ENCODE peak calls at places on chromosomes 1 and 21, in six cellular contexts. R, V, B, E, H and C are unnamed samples.

GRCh38 chr21:36075171-36075570 is 5.3 kb downstream of the CBR1 start:
- DNase-seq in B (no peak), V (no peak), E (no peak), H (peak; percentile 31), R (no peak), C (no peak)

GRCh38 chr1:84479998-84480397 is 932 bp downstream of the RPF1 start:
- DNase-seq in E (no peak), H (peak; percentile 34), V (no peak), R (no peak), B (no peak), C (peak; percentile 9)

GRCh38 chr1:162007485-162007884 is 16.2 kb downstream of the OLFML2B start:
- DNase-seq in E (no peak), R (no peak), H (no peak), B (no peak), V (no peak), C (no peak)

GRCh38 chr1:84061336-84061735 is 62.4 kb upstream of the TTLL7 start:
- DNase-seq in V (no peak), H (no peak), B (no peak), R (no peak), E (no peak), C (no peak)

GRCh38 chr1:91511386-91511785 is 10.7 kb downstream of the CDC7 start:
- DNase-seq in B (no peak), R (peak; percentile 3), V (peak; percentile 51), H (peak; percentile 47), E (no peak), C (no peak)

GRCh38 chr1:173682174-173682573 is 12.5 kb upstream of the ANKRD45 start:
- DNase-seq in H (no peak), E (no peak), R (no peak), V (no peak), B (no peak), C (no peak)

GRCh38 chr1:29973406-29973805 is 737.1 kb downstream of the PTPRU start:
- DNase-seq in V (no peak), R (no peak), B (no peak), H (no peak), E (no peak), C (no peak)

GRCh38 chr1:30315185-30315960 is 408.0 kb downstream of the MATN1 start:
- DNase-seq in E (no peak), B (no peak), R (peak; percentile 9), H (no peak), V (no peak), C (peak; percentile 18)

GRCh38 chr21:42661688-42662429 is 8.4 kb downstream of the PDE9A start:
- DNase-seq in V (no peak), E (no peak), B (no peak), R (no peak), H (no peak), C (no peak)

GRCh38 chr1:6523566-6523965 is 30.7 kb downstream of the NOL9 start:
- DNase-seq in V (peak; percentile 48), B (no peak), H (peak; percentile 82), R (no peak), E (peak; percentile 32), C (peak; percentile 89)

GRCh38 chr1:39115271-39116110 is 89.0 kb upstream of the MACF1 start:
- DNase-seq in E (no peak), H (no peak), R (peak; percentile 78), B (no peak), V (no peak), C (no peak)

GRCh38 chr21:40841524-40842196 is 5.3 kb downstream of the DSCAM start:
- DNase-seq in E (peak; percentile 77), H (peak; percentile 77), B (no peak), V (peak; percentile 42), R (no peak), C (peak; percentile 77)

GRCh38 chr1:10520497-10520896 is 45.7 kb downstream of the PEX14 start:
- DNase-seq in B (no peak), R (no peak), V (no peak), H (no peak), E (no peak), C (no peak)

GRCh38 chr1:247367786-247368342 is 36.2 kb upstream of the ZNF496 start:
- DNase-seq in E (no peak), H (no peak), B (no peak), V (no peak), R (peak; percentile 61), C (no peak)

GRCh38 chr1:178470411-178470960 is 26.3 kb downstream of the CLEC20A start:
- DNase-seq in V (peak; percentile 20), H (no peak), R (no peak), B (no peak), E (peak; percentile 46), C (no peak)

GRCh38 chr1:93338426-93338825 is 7.3 kb upstream of the DR1 start:
- DNase-seq in V (peak; percentile 68), R (peak; percentile 80), H (no peak), B (peak; percentile 87), E (no peak), C (no peak)